ENCODE peak calls at places on chromosomes 11 and 22, in four cellular contexts. G is HepG2, H is GM12878, A is HEK293T. L is an unnamed sample.

GRCh38 chr22:30000566-30000965 is 79.7 kb upstream of the HORMAD2 start:
- DNase-seq in G (no peak), H (no peak), A (no peak), L (no peak)

GRCh38 chr11:129787518-129787917 is 28.1 kb upstream of the TMEM45B start:
- DNase-seq in G (no peak), H (no peak), A (no peak), L (no peak)

GRCh38 chr11:19646921-19647320 is 65.7 kb upstream of the NAV2 start:
- DNase-seq in G (no peak), H (no peak), A (no peak), L (no peak)

GRCh38 chr11:38543311-38543710 is 1945.3 kb upstream of the RAG2 start:
- DNase-seq in G (no peak), H (no peak), A (no peak), L (no peak)

GRCh38 chr11:112366777-112367176 is 106.1 kb upstream of the PLET1 start:
- DNase-seq in G (no peak), H (no peak), A (no peak), L (no peak)

GRCh38 chr11:34728609-34729008 is 107.7 kb downstream of the EHF start:
- DNase-seq in G (no peak), H (no peak), A (no peak), L (no peak)

GRCh38 chr11:67031791-67032561 is 9.0 kb downstream of the SYT12 start:
- DNase-seq in G (no peak), H (no peak), A (no peak), L (no peak)

GRCh38 chr22:31262369-31263133 is 29.7 kb downstream of the PIK3IP1 start:
- DNase-seq in G (no peak), H (no peak), A (no peak), L (no peak)

GRCh38 chr11:72738199-72739141 is 13.7 kb downstream of the ARAP1 start:
- DNase-seq in G (no peak), H (no peak), A (no peak), L (peak; percentile 79)

GRCh38 chr11:130478204-130478701 is 29.8 kb downstream of the ADAMTS15 start:
- DNase-seq in G (no peak), H (no peak), A (no peak), L (no peak)

DNA sequence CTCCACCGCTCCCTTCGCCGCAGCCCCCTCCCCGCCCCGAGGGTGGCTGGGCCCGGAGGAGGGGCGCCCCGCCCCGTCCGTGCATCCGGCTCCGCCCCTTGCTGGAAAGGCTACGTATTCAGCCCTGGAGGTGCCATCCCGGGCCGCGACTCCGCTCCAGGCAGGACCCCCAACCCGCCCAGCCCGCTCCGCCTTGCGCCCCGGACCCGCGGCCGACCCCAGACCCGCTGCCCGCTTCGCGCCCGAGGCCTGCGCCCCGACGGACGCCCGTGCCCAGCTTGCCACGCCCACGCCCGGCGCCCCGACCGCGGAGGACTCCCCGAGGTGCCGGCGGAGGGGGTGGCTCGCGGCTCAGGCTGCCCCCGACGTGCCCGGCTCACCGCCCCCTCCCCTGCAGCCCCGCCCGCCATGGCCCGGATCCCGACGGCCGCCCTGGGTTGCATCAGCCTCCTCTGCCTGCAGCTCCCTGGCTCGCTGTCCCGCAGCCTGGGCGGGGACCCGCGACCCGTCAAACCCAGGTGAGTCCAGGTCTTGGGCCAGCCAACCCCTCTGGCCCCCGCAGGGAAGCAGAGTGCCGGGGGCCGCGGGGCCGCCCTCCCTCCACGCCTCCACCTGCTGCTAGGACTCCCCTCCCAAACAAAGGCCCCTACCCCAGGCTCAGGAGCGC is at the start of gene ADM2:
- DNase-seq in G (peak; percentile 24), H (no peak), A (no peak), L (peak; percentile 70)
- TF ChIP-seq TARDBP in G (no peak), H (no peak), A (no peak), L (no peak)

GRCh38 chr22:48824673-48825651 is 1002.7 kb downstream of the BRD1 start:
- DNase-seq in G (no peak), H (no peak), A (no peak), L (no peak)
- TF ChIP-seq TARDBP in G (no peak), H (no peak), A (no peak), L (no peak)

DNA sequence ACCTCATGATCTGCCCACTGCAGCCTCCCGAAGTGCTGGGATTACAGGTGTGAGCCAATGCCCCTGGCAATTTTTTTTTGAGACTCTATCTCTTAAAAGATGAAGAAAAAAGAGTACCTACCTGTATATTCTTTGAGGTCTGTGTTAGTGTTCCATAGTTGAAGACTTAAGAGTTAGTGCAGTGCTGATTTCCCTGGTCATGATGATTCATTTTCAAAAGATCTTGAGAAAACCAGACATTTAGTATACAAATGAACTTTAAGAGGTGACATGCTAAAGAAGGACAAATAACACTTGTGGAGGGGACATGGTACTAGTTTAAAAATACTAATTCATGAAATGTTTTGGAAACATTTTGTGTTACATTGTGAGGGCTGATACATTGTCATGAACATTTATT is 17.7 kb downstream of the CBL start:
- DNase-seq in G (no peak), H (no peak), A (no peak), L (no peak)
- TF ChIP-seq TARDBP in G (no peak), H (no peak), A (no peak), L (no peak)

DNA sequence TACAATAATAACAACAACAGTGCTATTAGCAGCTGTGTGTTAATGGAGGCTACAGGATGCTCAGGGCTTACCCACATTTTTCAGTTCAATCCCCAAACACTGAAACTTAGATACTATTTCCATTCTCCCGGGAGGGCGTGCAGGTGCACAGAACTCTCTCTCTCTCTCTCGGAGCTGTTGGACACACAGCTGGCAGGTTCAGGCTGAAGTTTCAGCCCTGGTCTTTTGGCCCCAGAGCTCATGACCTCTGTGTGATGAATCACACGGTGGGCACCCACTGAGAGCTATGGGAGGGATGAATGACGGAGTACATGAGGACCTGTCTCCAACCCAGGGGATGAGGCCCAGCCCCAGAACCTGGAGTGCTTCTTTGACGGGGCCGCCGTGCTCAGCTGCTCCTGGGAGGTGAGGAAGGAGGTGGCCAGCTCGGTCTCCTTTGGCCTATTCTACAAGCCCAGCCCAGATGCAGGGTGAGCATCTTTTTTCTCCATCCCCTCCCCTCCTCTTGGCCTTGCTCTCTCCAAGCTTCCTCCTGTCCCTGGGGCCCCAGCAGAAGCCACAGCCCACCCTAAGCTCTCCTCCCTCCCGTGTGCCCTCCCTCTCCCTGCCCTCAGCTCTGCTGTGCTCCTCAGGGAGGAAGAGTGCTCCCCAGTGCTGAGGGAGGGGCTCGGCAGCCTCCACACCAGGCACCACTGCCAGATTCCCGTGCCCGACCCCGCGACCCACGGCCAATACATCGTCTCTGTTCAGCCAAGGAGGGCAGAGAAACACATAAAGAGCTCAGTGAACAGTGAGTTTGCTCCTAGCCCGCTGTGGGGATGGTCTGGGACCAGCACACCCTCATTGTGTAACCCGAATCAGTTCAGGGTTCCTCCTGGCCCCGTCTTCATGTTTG is 16.9 kb downstream of the CSF2RB start:
- DNase-seq in G (no peak), H (no peak), A (no peak), L (no peak)
- TF ChIP-seq TARDBP in G (no peak), H (no peak), A (no peak), L (no peak)

GRCh38 chr11:7480132-7480531 is 5.2 kb upstream of the OLFML1 start:
- DNase-seq in G (no peak), H (no peak), A (no peak), L (no peak)
- TF ChIP-seq TARDBP in G (no peak), H (no peak), A (no peak), L (no peak)

DNA sequence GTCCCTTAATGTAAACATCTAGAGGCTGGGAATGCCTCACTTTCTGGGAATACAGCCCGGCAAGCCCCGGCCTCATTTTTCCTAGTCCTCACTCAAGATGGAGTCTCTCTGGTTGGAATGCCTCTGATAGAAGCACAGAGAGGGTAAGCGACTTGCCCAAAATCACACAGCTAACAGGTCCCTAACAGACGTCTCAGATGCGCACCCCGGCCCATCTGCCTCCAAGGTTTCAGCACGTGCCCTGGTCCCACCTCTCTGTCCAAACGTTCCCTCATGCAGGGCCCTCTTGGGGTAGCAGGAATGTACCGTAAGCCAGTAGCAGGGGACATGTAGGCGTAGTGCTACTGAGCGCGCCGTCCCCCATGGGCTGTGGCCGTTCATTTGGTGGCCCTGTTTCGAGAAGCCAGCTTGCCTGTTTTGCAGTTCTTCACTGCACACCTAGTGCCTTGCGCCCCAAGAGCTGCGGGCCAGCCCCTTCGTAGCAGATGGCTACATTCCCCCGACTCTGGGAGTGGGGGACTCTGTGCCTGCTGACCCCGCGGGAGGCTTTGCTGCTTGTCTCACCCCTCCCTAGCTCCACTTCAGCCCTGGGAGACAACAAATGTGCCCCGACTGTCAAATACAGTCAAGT is 62.1 kb upstream of the FADD start:
- DNase-seq in G (no peak), H (no peak), A (no peak), L (no peak)
- TF ChIP-seq TARDBP in G (no peak), H (no peak), A (no peak), L (no peak)

L was measured in K562.